ENCODE peak calls at places on chromosomes 4 and X, in four cellular contexts. G is Caki2, E is EH, N is GM23338. U is an unnamed sample.

GRCh38 chr4:80324171-80324570 is 11.4 kb upstream of the CFAP299 start:
- DNase-seq in G (no peak), N (no peak), E (no peak), U (no peak)

GRCh38 chrX:106933538-106933961 is 13.3 kb downstream of the CLDN2 start:
- DNase-seq in N (no peak), E (peak; percentile 22), G (peak; percentile 69), U (no peak)

GRCh38 chrX:153411255-153411987 is at the start of gene ZFP92:
- DNase-seq in N (peak; percentile 19), E (peak; percentile 25), G (no peak), U (no peak)

GRCh38 chr4:94827481-94828110 is 69.8 kb downstream of the BMPR1B start:
- DNase-seq in E (peak; percentile 73), N (no peak), G (peak; percentile 66), U (peak; percentile 76)

GRCh38 chr4:76277667-76278066 is 26.1 kb downstream of the FAM47E start:
- DNase-seq in G (no peak), N (no peak), E (no peak), U (no peak)

GRCh38 chrX:114472788-114473187 is 111.1 kb upstream of the HTR2C start:
- DNase-seq in N (peak; percentile 68), G (no peak), E (no peak), U (no peak)

GRCh38 chr4:168558587-168558986 is 61.7 kb downstream of the PALLD start:
- DNase-seq in E (peak; percentile 78), G (peak; percentile 29), N (peak; percentile 62), U (peak; percentile 44)

GRCh38 chr4:162164881-162165528 is 1.2 kb upstream of the FSTL5 start:
- DNase-seq in N (no peak), G (peak; percentile 5), E (no peak), U (peak; percentile 54)

GRCh38 chr4:5024673-5025072 is 5.4 kb upstream of the CYTL1 start:
- DNase-seq in G (no peak), E (no peak), N (no peak), U (no peak)

GRCh38 chrX:38232287-38232686 is 11.6 kb upstream of the SRPX start:
- DNase-seq in G (no peak), N (no peak), E (peak; percentile 46), U (peak; percentile 49)

GRCh38 chr4:87865960-87866598 is 33.3 kb downstream of the MEPE start:
- DNase-seq in N (peak; percentile 80), G (peak; percentile 93), E (peak; percentile 72), U (peak; percentile 64)

GRCh38 chr4:38386011-38386551 is 277.9 kb upstream of the KLF3 start:
- DNase-seq in E (no peak), G (peak; percentile 83), N (no peak), U (no peak)

GRCh38 chrX:149570668-149571067 is 16.6 kb downstream of the MAGEA9B start:
- DNase-seq in N (no peak), E (peak; percentile 81), G (no peak), U (peak; percentile 46)

GRCh38 chr4:122012735-122013134 is 60.9 kb upstream of the TRPC3 start:
- DNase-seq in N (no peak), E (peak; percentile 78), G (no peak), U (no peak)

GRCh38 chr4:45063166-45063565 is 336.8 kb upstream of the GNPDA2 start:
- DNase-seq in E (no peak), G (no peak), N (no peak), U (no peak)

GRCh38 chr4:125728568-125728967 is 413.8 kb downstream of the FAT4 start:
- DNase-seq in G (peak; percentile 79), N (peak; percentile 40), E (peak; percentile 93), U (peak; percentile 86)

GRCh38 chr4:167020410-167020809 is 213.9 kb downstream of the SPOCK3 start:
- DNase-seq in N (peak; percentile 48), G (no peak), E (no peak), U (no peak)

GRCh38 chrX:57918750-57919436 is 8.6 kb upstream of the ZXDA start:
- DNase-seq in E (peak; percentile 57), G (peak; percentile 36), N (peak; percentile 39), U (peak; percentile 33)

GRCh38 chrX:87583679-87584078 is 66.1 kb downstream of the KLHL4 start:
- DNase-seq in G (no peak), N (peak; percentile 72), E (no peak), U (no peak)

GRCh38 chr4:150078041-150078995 is at the start of gene DCLK2:
- DNase-seq in N (peak; percentile 73), G (peak; percentile 89), E (peak; percentile 95), U (peak; percentile 96)

GRCh38 chr4:186624951-186625350 is 69.6 kb upstream of the MTNR1A start:
- DNase-seq in E (peak; percentile 96), G (peak; percentile 60), N (no peak), U (peak; percentile 80)

GRCh38 chrX:131626681-131627296 is 82.9 kb downstream of the OR13H1 start:
- DNase-seq in E (no peak), G (no peak), N (peak; percentile 40), U (peak; percentile 2)

GRCh38 chrX:135543924-135544323 is 23.5 kb downstream of the INTS6L start:
- DNase-seq in N (peak; percentile 73), E (no peak), G (no peak), U (no peak)

GRCh38 chr4:149409186-149410056 is 406.2 kb downstream of the IQCM start:
- DNase-seq in G (peak; percentile 10), E (peak; percentile 85), N (no peak), U (peak; percentile 95)

U was measured in astrocyte of the hippocampus.